ENCODE peak calls at places on chromosomes 6 and 20, in four cellular contexts. X is GM12878, W is HepG2, I is K562. G is an unnamed sample.

GRCh38 chr6:53112871-53113270 is 35.8 kb downstream of the GCM1 start:
- DNase-seq in I (no peak), X (no peak), W (no peak), G (no peak)

GRCh38 chr6:142682985-142683384 is 262.0 kb downstream of the HIVEP2 start:
- DNase-seq in W (no peak), I (no peak), X (no peak), G (no peak)

GRCh38 chr20:38129248-38129865 is 35.7 kb downstream of the TGM2 start:
- DNase-seq in X (no peak), I (no peak), W (no peak), G (no peak)

GRCh38 chr20:10306440-10307358 is 88.1 kb downstream of the SNAP25 start:
- DNase-seq in W (no peak), X (no peak), I (no peak), G (no peak)

GRCh38 chr20:8673116-8673515 is 395.8 kb upstream of the PLCB4 start:
- DNase-seq in X (no peak), W (no peak), I (no peak), G (no peak)

GRCh38 chr6:142444800-142445405 is 143.1 kb downstream of the ADGRG6 start:
- DNase-seq in X (no peak), W (no peak), I (no peak), G (no peak)

GRCh38 chr6:107832146-107833056 is 8.3 kb upstream of the SCML4 start:
- DNase-seq in X (no peak), I (no peak), W (no peak), G (no peak)

GRCh38 chr20:14288341-14289330 is 48.8 kb downstream of the FLRT3 start:
- DNase-seq in I (no peak), X (no peak), W (peak; percentile 13), G (no peak)

GRCh38 chr6:125154184-125155135 is 887 bp downstream of the TPD52L1 start:
- DNase-seq in I (peak; percentile 57), X (no peak), W (peak; percentile 7), G (peak; percentile 69)

GRCh38 chr6:159908535-159908934 is 17.7 kb downstream of the MAS1 start:
- DNase-seq in I (no peak), W (no peak), X (no peak), G (no peak)

GRCh38 chr20:33113387-33113908 is 34.0 kb downstream of the BPIFB4 start:
- DNase-seq in W (no peak), I (no peak), X (no peak), G (no peak)

GRCh38 chr6:29647927-29648642 is 8.8 kb upstream of the MOG start:
- DNase-seq in I (peak; percentile 38), W (peak; percentile 39), X (no peak), G (peak; percentile 86)

GRCh38 chr20:59577037-59577808 is 27.1 kb upstream of the PHACTR3 start:
- DNase-seq in X (no peak), W (no peak), I (no peak), G (peak; percentile 31)

GRCh38 chr6:29974901-29975560 is 32.7 kb downstream of the HLA-A start:
- DNase-seq in X (no peak), I (no peak), W (no peak), G (peak; percentile 51)

GRCh38 chr6:151068761-151069312 is 170.9 kb upstream of the AKAP12 start:
- DNase-seq in X (no peak), W (no peak), I (no peak), G (no peak)

GRCh38 chr20:19864130-19864529 is 106.1 kb downstream of the RIN2 start:
- DNase-seq in I (no peak), X (no peak), W (no peak), G (no peak)

GRCh38 chr20:61779176-61779965 is 286.3 kb downstream of the TAF4 start:
- DNase-seq in X (no peak), W (no peak), I (no peak), G (no peak)

GRCh38 chr6:30006170-30007131 is 54.6 kb upstream of the POLR1H start:
- DNase-seq in X (no peak), W (no peak), I (no peak), G (peak; percentile 53)

GRCh38 chr6:130188207-130188899 is 34.4 kb downstream of the SAMD3 start:
- DNase-seq in X (no peak), W (no peak), I (no peak), G (no peak)

GRCh38 chr20:41632896-41633295 is 14.7 kb upstream of the CHD6 start:
- DNase-seq in I (no peak), X (no peak), W (no peak), G (no peak)

GRCh38 chr6:72966628-72967280 is 258.5 kb downstream of the KHDC1L start:
- DNase-seq in I (no peak), X (no peak), W (no peak), G (no peak)

DNA sequence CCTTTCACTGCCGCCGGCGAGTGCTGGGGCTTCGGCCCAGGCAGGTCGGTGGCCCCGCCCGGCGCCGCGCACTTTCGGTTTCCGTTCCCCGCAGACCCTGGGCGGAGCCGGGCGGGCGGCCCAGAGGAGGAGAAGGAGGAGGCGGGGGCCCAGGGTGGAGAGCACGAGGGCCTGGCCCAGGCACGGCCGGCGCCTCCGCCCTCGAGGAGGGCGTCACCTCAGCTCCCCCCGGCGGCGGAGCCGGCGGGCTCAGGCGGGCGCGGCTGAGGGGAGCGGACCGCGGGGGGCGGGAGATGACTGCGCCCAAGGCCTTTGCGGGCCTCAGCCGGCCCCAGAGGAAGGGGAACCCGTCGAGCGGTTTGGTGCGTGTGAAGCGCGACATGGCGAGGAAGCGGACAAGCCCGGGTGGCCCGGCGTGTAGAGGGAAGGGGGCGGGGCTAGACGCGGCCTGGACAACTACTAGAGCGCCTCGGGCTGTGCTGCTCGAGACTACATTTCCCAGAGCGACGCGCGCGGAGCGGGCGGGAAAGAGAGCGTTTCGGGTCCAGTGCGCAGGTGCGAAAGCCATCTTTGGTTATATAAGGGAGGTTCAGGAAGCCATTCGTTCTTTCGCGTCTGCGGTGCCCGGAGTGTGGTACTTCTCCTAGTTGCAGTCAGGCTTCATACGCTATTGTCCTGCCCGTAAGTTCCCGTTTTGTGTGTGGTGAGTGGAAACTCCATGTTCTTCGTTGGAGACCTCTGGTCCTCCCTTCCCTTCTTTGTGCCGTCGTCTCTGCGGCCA is at the start of gene ZNFX1:
- DNase-seq in W (peak; percentile 99), I (peak; percentile 94), X (peak; percentile 95), G (peak; percentile 99)
- TF ChIP-seq REST in W (peak; percentile 88), I (peak; percentile 53), X (peak; percentile 56), G (no peak)

GRCh38 chr6:39347906-39348585 is 25.5 kb upstream of the KCNK16 start:
- DNase-seq in W (peak; percentile 46), X (no peak), I (peak; percentile 78), G (peak; percentile 90)
- TF ChIP-seq CREB1 in W (no peak), X (no peak), I (no peak), G (no peak)

GRCh38 chr6:35496851-35497570 is at the start of gene TEAD3:
- DNase-seq in I (peak; percentile 98), W (peak; percentile 69), X (no peak), G (peak; percentile 92)
- H3K4me1 ChIP-seq in I (peaks cover 34% of the 10 kb centered on the region), W (peaks cover 63% of the 10 kb centered on the region), X (peaks cover 8% of the 10 kb centered on the region), G (peaks cover 58% of the 10 kb centered on the region)

GRCh38 chr20:49674383-49675352 is 39.0 kb downstream of the B4GALT5 start:
- DNase-seq in I (no peak), W (peak; percentile 98), X (no peak), G (no peak)
- TF ChIP-seq REST in I (no peak), W (peak; percentile 63), X (no peak), G (no peak)

DNA sequence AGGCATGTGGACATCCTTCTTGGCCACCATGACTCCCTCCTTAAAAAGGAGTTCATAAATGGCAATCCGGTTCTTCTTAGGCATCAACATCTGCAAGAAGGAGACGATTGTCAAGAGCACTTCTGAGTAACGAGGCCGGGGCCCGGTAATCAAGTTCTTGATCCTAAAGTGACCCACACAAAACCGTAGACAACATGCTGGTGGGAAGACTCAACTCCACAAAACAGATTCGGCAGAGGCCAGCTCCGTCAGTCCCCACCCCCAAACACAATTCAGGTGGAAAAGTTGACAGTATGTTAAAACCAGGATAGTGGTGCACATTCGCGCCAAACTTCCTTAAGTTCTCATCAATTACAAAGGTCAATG is 754 bp downstream of the RPS10 start:
- DNase-seq in I (peak; percentile 46), W (no peak), X (no peak), G (no peak)
- TF ChIP-seq CREB1 in I (no peak), W (no peak), X (no peak), G (no peak)

DNA sequence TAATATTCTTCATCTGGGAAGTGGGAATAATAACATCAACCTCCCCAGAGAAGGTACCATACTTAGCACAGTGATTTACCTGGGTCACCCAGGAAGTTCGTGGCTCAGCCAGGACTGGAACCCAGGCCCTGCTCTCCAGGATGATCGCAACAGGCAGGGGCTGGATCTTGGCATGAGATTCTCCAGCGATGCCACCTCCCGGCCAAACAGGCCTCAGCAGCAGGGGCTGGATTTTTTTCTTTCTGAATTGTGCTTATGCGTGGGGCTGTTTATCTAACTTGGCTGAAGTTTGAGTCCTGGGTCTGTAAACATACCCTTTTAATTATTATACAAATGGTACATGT is 129.5 kb upstream of the PTPN1 start:
- DNase-seq in W (peak; percentile 54), I (no peak), X (no peak), G (peak; percentile 22)
- H3K4me1 ChIP-seq in W (peaks cover 88% of the 10 kb centered on the region), I (peaks cover 36% of the 10 kb centered on the region), X (peaks cover 10% of the 10 kb centered on the region), G (no peaks in the 10 kb centered on the region)

GRCh38 chr6:113732384-113732966 is 124.7 kb upstream of the MARCKS start:
- DNase-seq in X (no peak), I (no peak), W (peak; percentile 24), G (no peak)
- TF ChIP-seq REST in X (no peak), I (no peak), W (no peak), G (no peak)